ENCODE peak calls at places on chromosomes 13 and 19, in four cellular contexts. N is GM12878, S is NT2/D1, H is H1. T is an unnamed sample.

GRCh38 chr13:74210693-74211393 is 76.6 kb upstream of the KLF12 start:
- DNase-seq in H (no peak), S (no peak), N (no peak), T (peak; percentile 51)

GRCh38 chr13:114229486-114229885 is 5.2 kb upstream of the CDC16 start:
- DNase-seq in S (no peak), N (no peak), H (no peak), T (no peak)

GRCh38 chr19:58562126-58563033 is 4.0 kb upstream of the UBE2M start:
- DNase-seq in N (no peak), S (no peak), H (no peak), T (no peak)

GRCh38 chr19:21147540-21147939 is 5.7 kb downstream of the ZNF431 start:
- DNase-seq in S (no peak), N (no peak), H (no peak), T (no peak)

GRCh38 chr13:31045621-31046081 is 113.2 kb downstream of the TEX26 start:
- DNase-seq in H (no peak), S (no peak), N (peak; percentile 37), T (no peak)

GRCh38 chr19:42048992-42049391 is 21.0 kb downstream of the GRIK5 start:
- DNase-seq in N (no peak), S (no peak), H (no peak), T (no peak)

GRCh38 chr13:39257642-39258041 is 219.4 kb downstream of the NHLRC3 start:
- DNase-seq in N (no peak), H (no peak), S (no peak), T (no peak)

GRCh38 chr13:42525035-42525504 is 48.9 kb upstream of the TNFSF11 start:
- DNase-seq in N (no peak), S (no peak), H (no peak), T (no peak)

GRCh38 chr19:18905058-18905456 is 9.1 kb upstream of the CERS1 start:
- DNase-seq in H (no peak), S (no peak), N (no peak), T (no peak)

GRCh38 chr13:114064516-114065140 is 67.8 kb downstream of the RASA3 start:
- DNase-seq in H (no peak), S (no peak), N (no peak), T (no peak)

GRCh38 chr13:48783181-48783630 is 129.5 kb downstream of the CYSLTR2 start:
- DNase-seq in S (no peak), H (no peak), N (no peak), T (no peak)

GRCh38 chr19:13729859-13730258 is 34.5 kb upstream of the MRI1 start:
- DNase-seq in S (no peak), N (no peak), H (no peak), T (no peak)

DNA sequence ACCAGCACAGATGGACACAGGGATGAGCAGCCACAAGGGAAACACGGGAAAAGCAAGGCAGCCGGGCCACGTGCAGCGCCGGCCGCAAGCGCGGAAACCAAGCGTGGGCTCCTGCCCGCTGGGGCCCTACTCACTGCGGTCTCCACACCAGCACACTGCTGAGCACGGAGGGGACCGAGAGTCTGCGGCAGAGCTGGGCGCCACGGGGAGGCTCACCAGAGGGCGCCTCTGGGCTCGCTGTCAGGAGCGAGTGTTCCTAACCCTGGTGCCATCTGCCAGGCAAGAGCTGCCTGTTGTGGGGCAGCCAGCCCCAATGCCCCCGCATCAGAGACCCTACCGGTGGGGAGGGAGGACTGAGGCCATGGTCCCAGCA is 26.5 kb downstream of the MPND start:
- DNase-seq in H (peak; percentile 74), N (no peak), S (no peak), T (no peak)
- TF ChIP-seq SUZ12 in H (no peak), N (no peak), S (no peak), T (no peak)

DNA sequence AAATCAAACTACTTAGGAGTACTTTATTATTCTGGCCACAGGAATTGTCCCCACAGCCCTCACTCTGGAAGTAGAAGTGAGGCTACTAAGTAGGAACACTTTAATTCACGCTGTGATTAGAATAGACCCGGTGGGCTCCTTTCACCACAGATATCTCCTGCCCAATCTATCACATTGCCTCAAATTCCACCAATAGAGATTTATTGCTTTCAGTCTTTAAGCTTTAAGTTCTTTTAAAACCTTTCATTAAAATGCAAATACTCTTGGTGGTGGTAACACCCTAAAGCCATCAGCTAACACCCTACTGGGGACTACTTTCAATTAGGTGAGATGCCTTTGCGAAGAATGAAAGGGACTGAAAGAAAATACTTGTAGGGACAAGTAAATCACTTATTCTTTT is 181.9 kb downstream of the DACH1 start:
- DNase-seq in S (peak; percentile 49), H (no peak), N (no peak), T (no peak)
- TF ChIP-seq SUZ12 in S (no peak), H (no peak), N (no peak), T (no peak)

DNA sequence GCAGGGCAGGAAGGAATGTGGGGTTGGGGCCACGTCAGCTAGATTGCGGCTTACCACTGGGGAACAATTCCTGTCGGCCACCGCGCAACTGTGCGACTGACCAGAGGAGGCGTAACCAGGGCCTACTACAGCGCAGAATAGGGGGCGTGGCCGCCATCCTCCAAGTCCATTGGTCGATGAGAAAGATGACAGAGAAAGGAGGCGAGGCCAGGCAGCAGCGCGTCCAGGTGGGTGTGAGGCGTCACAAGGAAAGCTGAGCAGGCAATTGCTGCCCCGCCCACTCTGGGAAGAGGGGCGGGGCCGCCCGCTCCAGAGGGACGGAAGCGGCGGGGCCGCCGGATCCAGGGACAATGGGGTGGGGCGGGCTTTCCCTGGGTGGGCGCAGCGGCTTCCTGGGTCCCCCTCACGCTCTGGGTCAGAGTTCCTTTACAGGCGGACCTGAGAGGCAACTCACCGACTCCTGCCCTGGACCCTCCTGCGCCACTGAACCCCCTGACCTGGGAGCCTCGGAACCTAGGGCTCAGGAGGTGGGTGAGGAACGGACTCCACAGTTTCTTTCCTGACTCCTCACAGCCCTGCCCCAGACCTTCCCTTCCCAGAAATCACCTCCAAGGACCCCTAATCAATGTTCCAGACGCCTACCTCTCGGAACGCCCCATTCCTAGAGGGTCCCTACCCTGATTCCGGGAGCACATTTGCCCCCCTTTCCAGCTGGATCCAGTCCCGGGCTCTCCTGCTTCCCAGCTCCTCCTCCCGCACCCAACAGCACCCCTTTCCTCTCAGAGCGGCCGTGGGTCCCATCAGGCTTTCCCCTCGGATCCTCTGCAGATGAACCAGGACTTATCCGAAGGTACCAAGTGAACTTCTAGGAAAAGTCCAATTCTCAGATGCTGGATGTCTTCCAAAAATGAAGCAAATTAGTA is 101.5 kb upstream of the ZNF492 start:
- DNase-seq in N (no peak), S (peak; percentile 96), H (no peak), T (no peak)
- TF ChIP-seq SUZ12 in N (no peak), S (no peak), H (no peak), T (no peak)

DNA sequence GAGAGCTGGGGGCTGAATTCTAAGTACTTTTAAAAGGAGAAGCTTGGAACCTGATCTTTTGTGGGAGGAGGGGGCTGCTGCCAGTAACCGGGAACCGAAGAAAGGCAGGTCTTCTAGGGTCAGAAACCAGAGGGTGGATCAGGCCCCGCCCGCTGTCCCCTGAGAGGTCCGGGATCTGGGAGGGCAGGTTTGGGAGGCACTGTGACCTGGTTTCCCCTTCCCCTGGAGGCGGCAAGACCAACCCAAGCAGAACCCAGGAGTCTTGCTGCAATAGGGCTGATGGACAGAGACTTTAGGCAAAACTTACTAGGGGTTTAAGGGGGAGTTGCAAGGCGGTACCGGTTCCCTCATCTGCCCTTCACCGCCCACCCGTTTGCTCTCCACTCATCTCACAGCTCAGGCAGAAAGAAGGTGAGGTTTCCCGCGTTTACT is 713 bp upstream of the KLK8 start:
- DNase-seq in N (no peak), S (no peak), H (no peak), T (no peak)
- TF ChIP-seq SUZ12 in N (no peak), S (no peak), H (no peak), T (no peak)

DNA sequence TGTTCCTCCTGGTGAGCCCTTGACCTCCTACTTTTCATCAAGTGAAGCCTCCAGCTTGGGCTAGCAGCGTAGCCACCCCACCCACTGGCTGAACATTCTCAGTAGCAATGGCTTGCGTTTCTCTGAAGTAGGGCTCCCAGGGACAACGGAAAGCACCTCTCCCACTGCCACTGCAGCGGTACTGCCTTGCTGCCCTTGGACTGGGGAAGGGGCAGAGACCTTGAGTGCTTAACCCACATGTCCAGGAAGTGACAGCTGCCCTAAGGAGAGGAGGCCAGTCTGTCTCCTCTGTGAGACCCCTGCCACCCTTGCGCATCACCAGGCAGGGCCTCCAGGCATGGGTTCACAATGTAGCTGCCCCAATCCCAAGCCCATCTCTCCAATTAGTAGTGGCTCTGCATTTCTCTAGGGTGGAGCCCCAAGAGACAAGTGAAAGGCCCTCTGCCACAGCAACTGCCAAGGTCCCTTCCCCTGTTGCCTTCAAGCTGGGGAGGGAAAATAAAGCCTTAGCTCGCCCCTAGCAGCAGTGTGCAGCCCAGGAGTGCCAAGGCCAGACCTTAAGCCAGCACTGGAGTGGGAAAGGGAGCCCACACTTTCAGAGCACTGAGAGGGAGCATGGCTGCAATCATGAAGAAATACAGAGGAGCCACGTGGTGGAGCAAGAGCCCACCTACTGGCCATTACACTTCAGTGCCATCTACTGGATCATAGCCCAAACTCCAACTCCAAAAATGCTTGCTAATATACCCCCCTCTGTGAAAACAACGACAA is 175.9 kb upstream of the TRPC4 start:
- DNase-seq in H (no peak), S (peak; percentile 32), N (no peak), T (peak; percentile 37)
- TF ChIP-seq SUZ12 in H (no peak), S (no peak), N (no peak), T (no peak)